ENCODE peak calls at places on chromosomes 12 and 14, in six cellular contexts. H, X, V, O, S and D are unnamed samples.

GRCh38 chr12:108939594-108939993 is 59.7 kb downstream of the DAO start:
- DNase-seq in S (no peak), X (no peak), H (no peak), O (no peak), V (no peak), D (no peak)

GRCh38 chr14:91158091-91158790 is 44.4 kb downstream of the DGLUCY start:
- DNase-seq in S (no peak), H (no peak), V (peak), O (peak), X (no peak), D (no peak)

GRCh38 chr12:132508248-132508740 is 18.3 kb downstream of the FBRSL1 start:
- DNase-seq in O (no peak), V (no peak), S (no peak), X (no peak), H (no peak), D (no peak)

GRCh38 chr14:77376380-77376770 is 519 bp downstream of the TMED8 start:
- DNase-seq in H (peak), S (peak), V (no peak), O (peak), X (peak), D (peak)

GRCh38 chr12:87274594-87275245 is 754.5 kb downstream of the C12orf50 start:
- DNase-seq in S (no peak), H (no peak), V (no peak), X (no peak), O (no peak), D (no peak)

GRCh38 chr12:121166356-121166755 is 33.7 kb downstream of the P2RX7 start:
- DNase-seq in O (no peak), S (no peak), X (no peak), V (no peak), H (no peak), D (no peak)

GRCh38 chr12:120377611-120378010 is 8.6 kb upstream of the MSI1 start:
- DNase-seq in H (no peak), S (no peak), V (no peak), O (no peak), X (no peak), D (no peak)

GRCh38 chr12:132043216-132043615 is 93.5 kb downstream of the EP400 start:
- DNase-seq in H (no peak), S (no peak), X (no peak), V (no peak), O (no peak), D (no peak)

GRCh38 chr12:46361667-46362034 is 10.9 kb downstream of the SLC38A2 start:
- DNase-seq in H (no peak), O (no peak), X (no peak), V (no peak), S (no peak), D (no peak)

GRCh38 chr12:55720071-55720564 is at the start of gene RDH5:
- DNase-seq in O (peak), X (no peak), S (peak), V (no peak), H (no peak), D (peak)

GRCh38 chr12:124713041-124713435 is 145.6 kb upstream of the NCOR2 start:
- DNase-seq in V (no peak), S (peak), H (no peak), X (no peak), O (peak), D (no peak)